ENCODE peak calls at places on chromosomes 5 and 9, in six cellular contexts. A is AG04450, F is fibroblast of the aortic adventitia, M is epithelial cell of esophagus, L is fibroblast of lung, O is tibial nerve. X is an unnamed sample.

GRCh38 chr9:127970401-127971313 is 10.1 kb downstream of the EEIG1 start:
- DNase-seq in L (no peak), A (no peak), O (no peak), M (peak; percentile 89), F (no peak), X (no peak)

GRCh38 chr9:134425815-134426214 is 99.6 kb downstream of the RXRA start:
- DNase-seq in L (no peak), F (no peak), M (no peak), A (no peak), O (no peak), X (no peak)

GRCh38 chr5:109996246-109996645 is 306.5 kb downstream of the MAN2A1 start:
- DNase-seq in O (no peak), A (no peak), L (peak; percentile 6), F (no peak), M (no peak), X (peak; percentile 10)

GRCh38 chr5:174317261-174317894 is 271.9 kb downstream of the NSG2 start:
- DNase-seq in M (peak; percentile 53), O (no peak), F (peak; percentile 56), A (no peak), L (peak; percentile 56), X (no peak)

GRCh38 chr5:168125445-168126199 is 165.8 kb upstream of the WWC1 start:
- DNase-seq in L (no peak), O (no peak), M (peak; percentile 36), A (no peak), F (no peak), X (no peak)

GRCh38 chr9:69697475-69697874 is 25.3 kb upstream of the APBA1 start:
- DNase-seq in A (no peak), L (no peak), F (no peak), M (no peak), O (no peak), X (no peak)

GRCh38 chr9:130501645-130502044 is 56.9 kb downstream of the ASS1 start:
- DNase-seq in L (no peak), O (no peak), F (no peak), M (no peak), A (no peak), X (no peak)

GRCh38 chr9:27176971-27177370 is 67.9 kb downstream of the TEK start:
- DNase-seq in F (no peak), M (no peak), L (peak; percentile 53), O (no peak), A (no peak), X (no peak)

GRCh38 chr5:6125781-6126180 is 252.6 kb downstream of the MED10 start:
- DNase-seq in F (no peak), M (no peak), A (no peak), L (no peak), O (no peak), X (no peak)

GRCh38 chr5:122151640-122152039 is 22.3 kb downstream of the ZNF474 start:
- DNase-seq in A (no peak), O (no peak), F (peak; percentile 73), L (peak; percentile 25), M (peak; percentile 45), X (peak; percentile 85)

GRCh38 chr5:151611127-151611775 is 20.1 kb upstream of the FAT2 start:
- DNase-seq in F (no peak), L (no peak), A (no peak), O (no peak), M (no peak), X (no peak)

GRCh38 chr5:107670028-107670926 is 460 bp downstream of the EFNA5 start:
- DNase-seq in A (no peak), O (no peak), L (peak; percentile 32), M (peak; percentile 59), F (peak; percentile 19), X (no peak)

GRCh38 chr9:108389056-108389455 is 466.7 kb downstream of the ACTL7B start:
- DNase-seq in F (no peak), L (no peak), A (no peak), O (no peak), M (no peak), X (no peak)

GRCh38 chr5:107486489-107486888 is 184.2 kb downstream of the EFNA5 start:
- DNase-seq in L (no peak), F (peak; percentile 14), M (peak; percentile 95), O (no peak), A (no peak), X (no peak)

GRCh38 chr5:152456815-152457443 is 51.9 kb upstream of the NMUR2 start:
- DNase-seq in O (no peak), L (no peak), F (no peak), M (no peak), A (no peak), X (no peak)

GRCh38 chr5:95701074-95701473 is 18.3 kb upstream of the SPATA9 start:
- DNase-seq in F (no peak), M (no peak), L (no peak), O (no peak), A (no peak), X (no peak)

GRCh38 chr9:35116898-35117551 is 1.4 kb upstream of the ATOSB start:
- DNase-seq in L (peak; percentile 94), F (peak; percentile 97), M (peak; percentile 94), A (peak; percentile 84), O (peak; percentile 94), X (peak; percentile 63)

GRCh38 chr5:75512383-75513074 is 838 bp downstream of the POLK start:
- DNase-seq in M (no peak), L (peak; percentile 18), O (no peak), A (no peak), F (no peak), X (no peak)

GRCh38 chr5:43066799-43067741 is 27.0 kb upstream of the ANXA2R start:
- DNase-seq in F (peak; percentile 95), L (peak; percentile 95), O (peak; percentile 93), M (peak; percentile 92), A (peak; percentile 79), X (no peak)

GRCh38 chr9:129326061-129327005 is 148.3 kb upstream of the IER5L start:
- DNase-seq in L (no peak), F (no peak), M (no peak), A (no peak), O (no peak), X (no peak)

GRCh38 chr5:138762110-138762509 is 8.9 kb downstream of the CTNNA1 start:
- DNase-seq in O (no peak), M (no peak), L (no peak), F (no peak), A (no peak), X (no peak)

GRCh38 chr5:98510111-98510510 is 263.4 kb upstream of the RGMB start:
- DNase-seq in M (peak; percentile 16), L (peak; percentile 10), A (no peak), F (peak; percentile 16), O (no peak), X (no peak)

GRCh38 chr9:99947395-99947794 is 40.9 kb downstream of the STX17 start:
- DNase-seq in F (no peak), L (no peak), M (peak; percentile 2), O (no peak), A (no peak), X (no peak)
- TF ChIP-seq CTCF in F (peak; percentile 11), L (no peak), M (peak; percentile 25), O (no peak), A (peak; percentile 42), X (no peak)

DNA sequence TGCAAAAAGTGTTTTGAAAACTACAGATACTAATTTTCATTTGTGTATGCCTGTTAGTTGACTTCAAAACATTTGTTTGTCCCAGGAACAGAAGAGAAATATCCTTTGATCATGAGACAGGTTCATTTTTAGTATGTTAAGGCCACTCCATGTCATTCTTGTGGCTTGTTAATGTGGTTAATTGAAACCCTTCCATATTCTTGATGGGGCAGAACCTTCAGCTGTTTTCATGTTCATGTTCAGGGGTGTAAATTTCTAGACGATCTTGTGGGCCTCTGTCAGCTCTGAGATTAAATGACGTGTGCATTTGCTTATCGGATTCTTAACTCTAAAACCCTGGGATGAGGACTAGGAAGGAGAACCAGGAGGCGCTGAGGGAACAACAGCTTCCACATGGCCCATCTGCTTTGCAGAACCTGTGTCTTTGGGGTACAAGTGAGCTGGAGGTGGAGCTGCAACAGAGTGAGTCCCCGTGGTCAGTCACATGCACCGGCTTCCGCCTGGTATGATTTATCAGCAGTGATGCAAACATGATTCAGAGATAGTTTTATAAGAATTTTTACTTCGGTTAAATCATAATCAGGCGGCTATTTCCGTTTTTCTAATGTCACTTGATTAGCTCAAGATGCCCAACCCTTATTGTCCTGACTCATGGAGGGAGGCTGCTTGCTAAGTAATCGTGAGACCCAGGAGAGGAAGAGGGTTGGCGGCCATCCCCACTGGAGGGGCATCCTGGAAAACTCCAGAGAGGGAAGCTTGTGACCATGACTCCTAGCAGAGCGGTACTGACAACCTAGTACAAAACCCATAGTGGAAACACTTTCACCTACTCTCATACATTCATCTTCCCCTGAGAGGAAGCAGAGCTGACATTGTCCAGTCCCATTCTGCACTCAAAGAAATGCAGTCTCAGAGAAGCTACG is 138.4 kb downstream of the C9orf152 start:
- DNase-seq in O (no peak), F (peak; percentile 96), M (peak; percentile 63), L (peak; percentile 91), A (peak; percentile 53), X (peak; percentile 76)
- H3K4me3 ChIP-seq in O (no peak overlapping the region), F (peak overlapping the region; percentile 32), M (no peak overlapping the region), L (peak overlapping the region; percentile 31), A (no peak overlapping the region), X (peak overlapping the region; percentile 12)

GRCh38 chr5:10367586-10367985 is 14.1 kb downstream of the MARCHF6 start:
- DNase-seq in F (no peak), A (no peak), O (no peak), L (no peak), M (no peak), X (no peak)

GRCh38 chr5:10365800-10366199 is 12.3 kb downstream of the MARCHF6 start:
- DNase-seq in O (no peak), F (no peak), L (peak; percentile 47), A (no peak), M (no peak), X (no peak)

GRCh38 chr5:10366310-10367297 is 13.1 kb downstream of the MARCHF6 start:
- DNase-seq in L (peak; percentile 55), A (no peak), M (peak; percentile 84), F (peak; percentile 57), O (no peak), X (no peak)

GRCh38 chr5:10363519-10364185 is 10.2 kb downstream of the MARCHF6 start:
- DNase-seq in M (no peak), A (no peak), O (no peak), F (no peak), L (no peak), X (no peak)

GRCh38 chr5:10364186-10364689 is 10.7 kb downstream of the MARCHF6 start:
- DNase-seq in F (no peak), M (peak; percentile 68), L (no peak), O (no peak), A (no peak), X (no peak)
- TF ChIP-seq CTCF in F (no peak), M (peak; percentile 61), L (no peak), O (no peak), A (no peak), X (no peak)

GRCh38 chr5:158716668-158717067 is 383.0 kb downstream of the EBF1 start:
- DNase-seq in F (no peak), M (peak; percentile 23), L (no peak), A (no peak), O (no peak), X (no peak)

GRCh38 chr5:158715592-158715991 is 384.1 kb downstream of the EBF1 start:
- DNase-seq in L (no peak), O (no peak), F (no peak), A (no peak), M (no peak), X (no peak)

GRCh38 chr5:158718738-158719505 is 380.8 kb downstream of the EBF1 start:
- DNase-seq in A (no peak), M (no peak), O (no peak), F (peak; percentile 92), L (peak; percentile 72), X (peak; percentile 82)

GRCh38 chr5:158722940-158723339 is 376.8 kb downstream of the EBF1 start:
- DNase-seq in F (no peak), M (no peak), L (no peak), O (no peak), A (no peak), X (no peak)

GRCh38 chr5:158720316-158720715 is 379.4 kb downstream of the EBF1 start:
- DNase-seq in L (no peak), O (no peak), M (no peak), F (no peak), A (no peak), X (no peak)
- H3K4me3 ChIP-seq in L (no peak overlapping the region), O (no peak overlapping the region), M (no peak overlapping the region), F (no peak overlapping the region), A (no peak overlapping the region), X (no peak overlapping the region)

X was measured in AG04449.